ENCODE peak calls at places on chromosomes 4 and X, in eight cellular contexts. A is PC-3, U is fibroblast of lung, N is A549, T is trophoblast cell, R is HCT116, V is endothelial cell of umbilical vein, G is DND-41. M is an unnamed sample.

GRCh38 chr4:106358899-106359298 is 9.7 kb downstream of the GIMD1 start:
- DNase-seq in A (peak; percentile 13), U (peak; percentile 91), N (no peak), T (no peak), R (no peak), V (no peak), G (no peak), M (peak; percentile 79)

GRCh38 chr4:95537181-95537580 is 11.6 kb downstream of the UNC5C start:
- DNase-seq in A (no peak), U (peak; percentile 50), N (no peak), T (no peak), R (no peak), V (no peak), G (no peak), M (no peak)

GRCh38 chr4:57943672-57944071 is 833.5 kb upstream of the IGFBP7 start:
- DNase-seq in A (no peak), U (no peak), N (peak; percentile 1), T (no peak), R (no peak), V (peak; percentile 75), G (no peak), M (no peak)

GRCh38 chr4:76233088-76233487 is 18.4 kb upstream of the FAM47E start:
- DNase-seq in A (no peak), U (no peak), N (no peak), T (no peak), R (no peak), V (no peak), G (no peak), M (no peak)

GRCh38 chr4:156981262-156981661 is 9.7 kb upstream of the PDGFC start:
- DNase-seq in A (no peak), U (no peak), N (no peak), T (no peak), R (no peak), V (no peak), G (no peak), M (no peak)

GRCh38 chr4:173534439-173534838 is 4.4 kb upstream of the HAND2 start:
- DNase-seq in A (no peak), U (no peak), N (no peak), T (no peak), R (no peak), V (no peak), G (no peak), M (peak; percentile 26)

GRCh38 chr4:186580669-186581068 is 25.3 kb upstream of the MTNR1A start:
- DNase-seq in A (no peak), U (no peak), N (no peak), T (no peak), R (no peak), V (no peak), G (no peak), M (no peak)

GRCh38 chrX:121496966-121497365 is 449.6 kb downstream of the GLUD2 start:
- DNase-seq in A (no peak), U (peak; percentile 19), N (no peak), T (peak; percentile 25), R (no peak), V (no peak), G (no peak), M (no peak)

GRCh38 chr4:183471960-183472708 is 27.7 kb downstream of the CDKN2AIP start:
- DNase-seq in A (peak; percentile 86), U (peak; percentile 53), N (peak; percentile 54), T (peak; percentile 99), R (peak; percentile 36), V (peak; percentile 76), G (peak; percentile 79), M (peak; percentile 81)

GRCh38 chr4:150768492-150768891 is 186.5 kb downstream of the MAB21L2 start:
- DNase-seq in A (peak; percentile 25), U (no peak), N (no peak), T (no peak), R (no peak), V (no peak), G (no peak), M (no peak)

GRCh38 chr4:7652006-7652405 is 217.3 kb upstream of the PSAPL1 start:
- DNase-seq in A (no peak), U (no peak), N (no peak), T (no peak), R (no peak), V (no peak), G (no peak), M (no peak)

GRCh38 chrX:40155617-40156471 is 58.1 kb upstream of the BCOR start:
- DNase-seq in A (no peak), U (no peak), N (peak; percentile 43), T (no peak), R (no peak), V (no peak), G (no peak), M (peak; percentile 35)

GRCh38 chrX:40157228-40158035 is 59.7 kb upstream of the BCOR start:
- DNase-seq in A (no peak), U (no peak), N (no peak), T (peak; percentile 51), R (no peak), V (no peak), G (no peak), M (no peak)

GRCh38 chrX:40158036-40158706 is 60.4 kb upstream of the BCOR start:
- DNase-seq in A (peak; percentile 46), U (no peak), N (peak; percentile 50), T (peak; percentile 57), R (no peak), V (no peak), G (peak; percentile 41), M (peak; percentile 62)

GRCh38 chrX:40154853-40155616 is 57.3 kb upstream of the BCOR start:
- DNase-seq in A (peak; percentile 31), U (no peak), N (peak; percentile 74), T (peak; percentile 76), R (no peak), V (peak; percentile 63), G (no peak), M (peak; percentile 63)

GRCh38 chrX:40156472-40157227 is 58.9 kb upstream of the BCOR start:
- DNase-seq in A (no peak), U (no peak), N (no peak), T (no peak), R (no peak), V (no peak), G (no peak), M (no peak)
- H3K4me2 ChIP-seq in A (no peak overlapping the region), U (no peak overlapping the region), N (peak overlapping the region; percentile 100), T (no peak overlapping the region), R (peak overlapping the region; percentile 90), V (no peak overlapping the region), G (no peak overlapping the region), M (no peak overlapping the region)

GRCh38 chrX:40325161-40325560 is 227.4 kb upstream of the BCOR start:
- DNase-seq in A (no peak), U (no peak), N (no peak), T (peak; percentile 51), R (no peak), V (no peak), G (no peak), M (no peak)
- H3K4me2 ChIP-seq in A (no peak overlapping the region), U (no peak overlapping the region), N (no peak overlapping the region), T (no peak overlapping the region), R (no peak overlapping the region), V (no peak overlapping the region), G (no peak overlapping the region), M (no peak overlapping the region)

GRCh38 chrX:129956145-129956544 is 26.3 kb upstream of the BCORL1 start:
- DNase-seq in A (no peak), U (no peak), N (no peak), T (no peak), R (no peak), V (no peak), G (no peak), M (no peak)
- H3K4me2 ChIP-seq in A (no peak overlapping the region), U (no peak overlapping the region), N (no peak overlapping the region), T (no peak overlapping the region), R (peak overlapping the region; percentile 81), V (no peak overlapping the region), G (peak overlapping the region; percentile 76), M (no peak overlapping the region)

DNA sequence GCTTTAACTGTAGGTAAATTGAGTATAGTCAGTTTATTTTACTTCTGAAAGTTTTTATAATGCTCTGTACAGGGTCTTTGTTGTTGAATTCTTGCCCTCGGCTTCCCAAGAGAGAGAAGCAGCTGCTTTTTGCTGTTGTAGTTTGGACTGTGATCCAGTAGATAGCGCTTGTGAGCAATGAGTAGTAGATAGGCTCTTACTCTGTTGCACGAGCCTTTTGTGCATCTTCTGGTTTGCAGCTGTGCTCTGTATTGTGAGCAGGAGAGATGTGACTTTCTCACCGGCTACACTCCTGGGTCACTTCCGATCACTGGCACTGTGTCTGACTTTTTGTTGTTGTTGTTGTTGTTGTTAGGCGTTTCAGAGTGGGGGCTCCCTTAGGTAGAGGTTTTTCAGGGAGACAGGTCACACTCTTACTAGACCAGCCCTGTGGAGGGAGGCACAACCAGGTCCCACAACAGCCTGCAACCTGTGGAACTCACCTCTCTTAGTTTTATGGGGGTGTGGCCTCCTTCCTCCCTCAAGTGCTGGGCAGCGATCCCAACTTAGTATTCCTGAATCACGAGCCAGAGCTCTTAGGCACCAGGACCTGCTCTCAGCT is 822.1 kb upstream of the GALNTL6 start:
- DNase-seq in A (peak; percentile 44), U (no peak), N (peak; percentile 10), T (peak; percentile 64), R (peak; percentile 37), V (no peak), G (no peak), M (peak; percentile 3)
- H3K4me2 ChIP-seq in A (no peak overlapping the region), U (no peak overlapping the region), N (no peak overlapping the region), T (no peak overlapping the region), R (peak overlapping the region; percentile 10), V (no peak overlapping the region), G (no peak overlapping the region), M (no peak overlapping the region)

GRCh38 chrX:140091276-140091886 is 126.1 kb upstream of the CXorf66 start:
- DNase-seq in A (no peak), U (peak; percentile 12), N (peak; percentile 9), T (peak; percentile 28), R (no peak), V (no peak), G (no peak), M (peak; percentile 47)
- H3K4me2 ChIP-seq in A (no peak overlapping the region), U (peak overlapping the region; percentile 40), N (peak overlapping the region; percentile 99), T (peak overlapping the region; percentile 72), R (no peak overlapping the region), V (no peak overlapping the region), G (no peak overlapping the region), M (peak overlapping the region; percentile 35)

M was measured in GM23248.